ENCODE peak calls at places on chromosome 16, in five cellular contexts. One of them, this sample, is unnamed.

GRCh38 chr16:31382485-31383161 is 10.5 kb upstream of the ITGAD start:
- DNase-seq in GM12891: peak; percentile 73
- DNase-seq in BJ: no peak
- DNase-seq in NCI-H146: peak; percentile 26
- DNase-seq in foreskin fibroblast: peak; percentile 47
- DNase-seq in this sample: no peak

GRCh38 chr16:89191901-89192184 is 8.5 kb downstream of the SLC22A31 start:
- DNase-seq in NCI-H146: no peak
- DNase-seq in BJ: no peak
- DNase-seq in foreskin fibroblast: no peak
- DNase-seq in GM12891: no peak
- DNase-seq in this sample: no peak

GRCh38 chr16:75238132-75238852 is 13.1 kb downstream of the BCAR1 start:
- DNase-seq in NCI-H146: no peak
- DNase-seq in GM12891: no peak
- DNase-seq in foreskin fibroblast: peak; percentile 90
- DNase-seq in BJ: no peak
- DNase-seq in this sample: peak; percentile 75

GRCh38 chr16:16797239-16797638 is 418.3 kb downstream of the NPIPA7 start:
- DNase-seq in BJ: no peak
- DNase-seq in NCI-H146: no peak
- DNase-seq in GM12891: no peak
- DNase-seq in foreskin fibroblast: no peak
- DNase-seq in this sample: no peak

GRCh38 chr16:57187508-57187854 is 1.4 kb downstream of the RSPRY1 start:
- DNase-seq in BJ: no peak
- DNase-seq in GM12891: no peak
- DNase-seq in foreskin fibroblast: no peak
- DNase-seq in NCI-H146: no peak
- DNase-seq in this sample: no peak

GRCh38 chr16:10824111-10824893 is 5.7 kb upstream of the TVP23A start:
- DNase-seq in GM12891: no peak
- DNase-seq in BJ: no peak
- DNase-seq in NCI-H146: no peak
- DNase-seq in foreskin fibroblast: no peak
- DNase-seq in this sample: no peak

GRCh38 chr16:20104563-20105183 is 31.0 kb upstream of the GPR139 start:
- DNase-seq in foreskin fibroblast: no peak
- DNase-seq in BJ: no peak
- DNase-seq in NCI-H146: no peak
- DNase-seq in GM12891: no peak
- DNase-seq in this sample: no peak

GRCh38 chr16:85936761-85937343 is 37.9 kb downstream of the IRF8 start:
- DNase-seq in foreskin fibroblast: peak; percentile 12
- DNase-seq in BJ: no peak
- DNase-seq in GM12891: no peak
- DNase-seq in NCI-H146: no peak
- DNase-seq in this sample: no peak

GRCh38 chr16:87210949-87211348 is 106.2 kb downstream of the C16orf95 start:
- DNase-seq in NCI-H146: no peak
- DNase-seq in BJ: no peak
- DNase-seq in GM12891: no peak
- DNase-seq in foreskin fibroblast: peak; percentile 71
- DNase-seq in this sample: no peak

GRCh38 chr16:69031877-69032301 is 73.6 kb upstream of the HAS3 start:
- DNase-seq in BJ: no peak
- DNase-seq in GM12891: no peak
- DNase-seq in foreskin fibroblast: no peak
- DNase-seq in NCI-H146: no peak
- DNase-seq in this sample: no peak

GRCh38 chr16:1990336-1991134 is 765 bp downstream of the SYNGR3 start:
- DNase-seq in NCI-H146: peak; percentile 77
- DNase-seq in foreskin fibroblast: no peak
- DNase-seq in GM12891: no peak
- DNase-seq in BJ: no peak
- DNase-seq in this sample: no peak

GRCh38 chr16:58638148-58639036 is 8.8 kb upstream of the CNOT1 start:
- DNase-seq in NCI-H146: no peak
- DNase-seq in foreskin fibroblast: peak; percentile 93
- DNase-seq in BJ: peak; percentile 70
- DNase-seq in GM12891: no peak
- DNase-seq in this sample: peak; percentile 77

GRCh38 chr16:27924411-27925118 is 138.9 kb downstream of the GSG1L start:
- DNase-seq in BJ: no peak
- DNase-seq in NCI-H146: no peak
- DNase-seq in GM12891: no peak
- DNase-seq in foreskin fibroblast: no peak
- DNase-seq in this sample: no peak

GRCh38 chr16:73065617-73066313 is 17.8 kb upstream of the ZFHX3 start:
- DNase-seq in foreskin fibroblast: peak; percentile 58
- DNase-seq in GM12891: no peak
- DNase-seq in BJ: no peak
- DNase-seq in NCI-H146: no peak
- DNase-seq in this sample: no peak

GRCh38 chr16:88086571-88087516 is 135.6 kb downstream of the BANP start:
- DNase-seq in NCI-H146: no peak
- DNase-seq in BJ: no peak
- DNase-seq in GM12891: no peak
- DNase-seq in foreskin fibroblast: no peak
- DNase-seq in this sample: no peak